ENCODE peak calls at places on chromosomes 6 and 20, in five cellular contexts. O is brain microvascular endothelial cell, T is fibroblast of lung, G is NT2/D1, Q is chondrocyte. F is an unnamed sample.
A peak's percentile ranks its signal among the peaks of the same experiment; 100 is the strongest.

GRCh38 chr20:54345301-54345724 is 130.1 kb upstream of the DOK5 start:
- DNase-seq in T (peak; percentile 87), G (no peak), O (peak; percentile 45), Q (no peak), F (no peak)

GRCh38 chr6:164507197-164507957 is 802.0 kb downstream of the C6orf118 start:
- DNase-seq in O (no peak), G (no peak), T (no peak), Q (no peak), F (no peak)

GRCh38 chr6:3227363-3228045 is at the start of gene TUBB2B:
- DNase-seq in T (no peak), G (peak; percentile 76), Q (no peak), O (no peak), F (peak; percentile 81)

GRCh38 chr6:95325858-95326257 is 251.5 kb upstream of the MANEA start:
- DNase-seq in T (peak; percentile 13), G (no peak), Q (no peak), O (no peak), F (no peak)

GRCh38 chr20:44642203-44643153 is 9.0 kb downstream of the ADA start:
- DNase-seq in T (peak; percentile 87), O (peak; percentile 86), G (peak; percentile 44), Q (no peak), F (no peak)

GRCh38 chr6:133757330-133757729 is 131.6 kb upstream of the TCF21 start:
- DNase-seq in O (no peak), G (no peak), Q (no peak), T (peak; percentile 52), F (no peak)

GRCh38 chr20:12824353-12824752 is 184.4 kb upstream of the SPTLC3 start:
- DNase-seq in T (no peak), O (no peak), Q (no peak), G (no peak), F (no peak)

GRCh38 chr6:79375635-79376425 is 141.3 kb upstream of the HMGN3 start:
- DNase-seq in Q (no peak), T (no peak), O (no peak), G (no peak), F (peak; percentile 13)

GRCh38 chr20:13412806-13413445 is 191.9 kb downstream of the ISM1 start:
- DNase-seq in Q (no peak), O (no peak), G (no peak), T (peak; percentile 26), F (no peak)